ENCODE peak calls at places on chromosomes 4 and X, in ten cellular contexts. One of them, this sample, is unnamed. For H3K9me2, the result is how much of the 10 kb centered on the place peaks cover.

GRCh38 chrX:1468250-1468772 is 15.6 kb upstream of the ASMTL start:
- DNase-seq in HCT116: no peak
- DNase-seq in GM23248: peak
- DNase-seq in OCI-LY7: peak
- DNase-seq in Karpas-422: peak
- DNase-seq in hepatocyte: no peak
- DNase-seq in MM.1S: peak
- DNase-seq in PC-3: peak
- DNase-seq in GM23338: no peak
- DNase-seq in SK-N-SH: no peak
- DNase-seq in this sample: peak

GRCh38 chrX:119871599-119872395 is at the start of the genes NDUFA1 and RNF113A:
- DNase-seq in HCT116: peak
- DNase-seq in GM23248: peak
- DNase-seq in OCI-LY7: peak
- DNase-seq in Karpas-422: peak
- DNase-seq in hepatocyte: peak
- DNase-seq in MM.1S: peak
- DNase-seq in PC-3: peak
- DNase-seq in GM23338: peak
- DNase-seq in SK-N-SH: peak
- DNase-seq in this sample: peak

GRCh38 chrX:139224953-139225665 is 305.4 kb upstream of the F9 start:
- DNase-seq in HCT116: no peak
- DNase-seq in GM23248: no peak
- DNase-seq in OCI-LY7: no peak
- DNase-seq in Karpas-422: no peak
- DNase-seq in hepatocyte: no peak
- DNase-seq in MM.1S: no peak
- DNase-seq in PC-3: no peak
- DNase-seq in GM23338: peak
- DNase-seq in SK-N-SH: no peak
- DNase-seq in this sample: no peak

GRCh38 chr4:94403735-94404134 is 48.0 kb upstream of the PDLIM5 start:
- DNase-seq in HCT116: no peak
- DNase-seq in GM23248: no peak
- DNase-seq in OCI-LY7: no peak
- DNase-seq in Karpas-422: no peak
- DNase-seq in hepatocyte: no peak
- DNase-seq in MM.1S: no peak
- DNase-seq in PC-3: no peak
- DNase-seq in GM23338: no peak
- DNase-seq in SK-N-SH: no peak
- DNase-seq in this sample: no peak

GRCh38 chrX:11309220-11309619 is 16.0 kb downstream of the AMELX start:
- DNase-seq in HCT116: no peak
- DNase-seq in GM23248: peak
- DNase-seq in OCI-LY7: no peak
- DNase-seq in Karpas-422: no peak
- DNase-seq in hepatocyte: no peak
- DNase-seq in MM.1S: no peak
- DNase-seq in PC-3: no peak
- DNase-seq in GM23338: no peak
- DNase-seq in SK-N-SH: no peak
- DNase-seq in this sample: no peak

GRCh38 chr4:75702919-75703411 is 21.4 kb upstream of the USO1 start:
- DNase-seq in HCT116: no peak
- DNase-seq in GM23248: no peak
- DNase-seq in OCI-LY7: no peak
- DNase-seq in Karpas-422: no peak
- DNase-seq in hepatocyte: peak
- DNase-seq in MM.1S: no peak
- DNase-seq in PC-3: no peak
- DNase-seq in GM23338: peak
- DNase-seq in SK-N-SH: peak
- DNase-seq in this sample: no peak

GRCh38 chr4:140426610-140427103 is 791 bp downstream of the CLGN start:
- DNase-seq in HCT116: no peak
- DNase-seq in GM23248: peak
- DNase-seq in OCI-LY7: peak
- DNase-seq in Karpas-422: no peak
- DNase-seq in hepatocyte: peak
- DNase-seq in MM.1S: peak
- DNase-seq in PC-3: peak
- DNase-seq in GM23338: peak
- DNase-seq in SK-N-SH: peak
- DNase-seq in this sample: no peak

GRCh38 chr4:146465628-146466027 is 56.1 kb downstream of the SLC10A7 start:
- DNase-seq in HCT116: no peak
- DNase-seq in GM23248: no peak
- DNase-seq in OCI-LY7: no peak
- DNase-seq in Karpas-422: no peak
- DNase-seq in hepatocyte: no peak
- DNase-seq in MM.1S: no peak
- DNase-seq in PC-3: no peak
- DNase-seq in GM23338: no peak
- DNase-seq in SK-N-SH: no peak
- DNase-seq in this sample: no peak

GRCh38 chr4:145012841-145013240 is 85.2 kb downstream of the ANAPC10 start:
- DNase-seq in HCT116: no peak
- DNase-seq in GM23248: peak
- DNase-seq in OCI-LY7: no peak
- DNase-seq in Karpas-422: no peak
- DNase-seq in hepatocyte: no peak
- DNase-seq in MM.1S: no peak
- DNase-seq in PC-3: peak
- DNase-seq in GM23338: no peak
- DNase-seq in SK-N-SH: no peak
- DNase-seq in this sample: no peak

GRCh38 chr4:3040447-3041191 is 33.7 kb downstream of the HTT-AS start:
- DNase-seq in HCT116: no peak
- DNase-seq in GM23248: no peak
- DNase-seq in OCI-LY7: no peak
- DNase-seq in Karpas-422: no peak
- DNase-seq in hepatocyte: no peak
- DNase-seq in MM.1S: peak
- DNase-seq in PC-3: no peak
- DNase-seq in GM23338: no peak
- DNase-seq in SK-N-SH: no peak
- DNase-seq in this sample: no peak
- H3K4me3 ChIP-seq in HCT116: no peak
- H3K4me3 ChIP-seq in GM23248: peak
- H3K4me3 ChIP-seq in OCI-LY7: peak
- H3K4me3 ChIP-seq in Karpas-422: peak
- H3K4me3 ChIP-seq in hepatocyte: no peak
- H3K4me3 ChIP-seq in MM.1S: peak
- H3K4me3 ChIP-seq in PC-3: peak
- H3K4me3 ChIP-seq in GM23338: no peak
- H3K4me3 ChIP-seq in SK-N-SH: no peak
- H3K4me3 ChIP-seq in this sample: no peak

GRCh38 chr4:6960628-6961027 is 51.0 kb downstream of the TBC1D14 start:
- DNase-seq in HCT116: no peak
- DNase-seq in GM23248: no peak
- DNase-seq in OCI-LY7: no peak
- DNase-seq in Karpas-422: no peak
- DNase-seq in hepatocyte: no peak
- DNase-seq in MM.1S: no peak
- DNase-seq in PC-3: no peak
- DNase-seq in GM23338: no peak
- DNase-seq in SK-N-SH: no peak
- DNase-seq in this sample: no peak

GRCh38 chr4:6961496-6962210 is 52.0 kb downstream of the TBC1D14 start:
- DNase-seq in HCT116: no peak
- DNase-seq in GM23248: no peak
- DNase-seq in OCI-LY7: no peak
- DNase-seq in Karpas-422: no peak
- DNase-seq in hepatocyte: no peak
- DNase-seq in MM.1S: no peak
- DNase-seq in PC-3: no peak
- DNase-seq in GM23338: no peak
- DNase-seq in SK-N-SH: no peak
- DNase-seq in this sample: no peak

GRCh38 chr4:6960154-6960553 is 50.5 kb downstream of the TBC1D14 start:
- DNase-seq in HCT116: no peak
- DNase-seq in GM23248: no peak
- DNase-seq in OCI-LY7: no peak
- DNase-seq in Karpas-422: no peak
- DNase-seq in hepatocyte: no peak
- DNase-seq in MM.1S: no peak
- DNase-seq in PC-3: no peak
- DNase-seq in GM23338: no peak
- DNase-seq in SK-N-SH: no peak
- DNase-seq in this sample: no peak

GRCh38 chr4:6963139-6963611 is 53.5 kb downstream of the TBC1D14 start:
- DNase-seq in HCT116: no peak
- DNase-seq in GM23248: no peak
- DNase-seq in OCI-LY7: peak
- DNase-seq in Karpas-422: no peak
- DNase-seq in hepatocyte: no peak
- DNase-seq in MM.1S: no peak
- DNase-seq in PC-3: no peak
- DNase-seq in GM23338: no peak
- DNase-seq in SK-N-SH: no peak
- DNase-seq in this sample: no peak

GRCh38 chr4:6962211-6963041 is 52.8 kb downstream of the TBC1D14 start:
- DNase-seq in HCT116: no peak
- DNase-seq in GM23248: no peak
- DNase-seq in OCI-LY7: no peak
- DNase-seq in Karpas-422: no peak
- DNase-seq in hepatocyte: no peak
- DNase-seq in MM.1S: no peak
- DNase-seq in PC-3: no peak
- DNase-seq in GM23338: no peak
- DNase-seq in SK-N-SH: no peak
- DNase-seq in this sample: no peak
- H3K9me2 ChIP-seq in HCT116: under half
- H3K9me2 ChIP-seq in GM23248: under half
- H3K9me2 ChIP-seq in OCI-LY7: under half
- H3K9me2 ChIP-seq in Karpas-422: under half
- H3K9me2 ChIP-seq in hepatocyte: under half
- H3K9me2 ChIP-seq in MM.1S: under half
- H3K9me2 ChIP-seq in PC-3: under half
- H3K9me2 ChIP-seq in GM23338: under half
- H3K9me2 ChIP-seq in SK-N-SH: under half
- H3K9me2 ChIP-seq in this sample: under half

DNA sequence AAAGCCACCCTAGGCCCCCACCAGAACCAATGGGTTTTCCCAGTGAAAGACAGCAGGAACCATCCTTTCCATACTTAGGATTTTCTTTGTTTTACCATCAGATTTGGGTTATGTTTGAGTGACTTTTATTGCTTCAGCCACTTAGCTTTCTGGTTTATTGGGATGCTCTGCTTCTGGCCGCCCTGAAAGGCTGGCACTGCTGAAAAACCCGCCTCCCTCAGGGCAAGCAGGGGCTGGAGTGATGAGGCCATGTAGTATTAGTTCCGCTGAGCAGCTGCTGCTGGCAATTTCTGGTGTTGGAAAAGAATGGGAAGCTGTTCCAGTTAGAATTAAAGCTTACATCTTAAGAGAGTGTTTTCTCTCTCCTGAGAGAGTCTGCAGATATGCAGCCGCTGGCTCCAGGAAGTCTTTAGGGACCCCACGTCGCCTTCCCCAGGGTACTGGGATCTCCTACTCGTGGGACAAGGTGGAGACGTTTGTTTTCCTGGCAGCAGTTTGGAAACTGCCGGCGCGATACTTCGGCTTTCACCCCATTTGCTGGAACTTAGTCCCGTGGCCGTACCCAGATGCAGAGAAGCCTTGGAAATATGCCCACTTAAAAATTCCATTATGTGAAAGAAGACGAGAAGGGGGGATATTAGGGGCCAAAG is 72.4 kb downstream of the TMEM131L start:
- DNase-seq in HCT116: no peak
- DNase-seq in GM23248: peak
- DNase-seq in OCI-LY7: no peak
- DNase-seq in Karpas-422: no peak
- DNase-seq in hepatocyte: peak
- DNase-seq in MM.1S: no peak
- DNase-seq in PC-3: no peak
- DNase-seq in GM23338: no peak
- DNase-seq in SK-N-SH: peak
- DNase-seq in this sample: no peak
- H3K4me3 ChIP-seq in HCT116: no peak
- H3K4me3 ChIP-seq in GM23248: peak
- H3K4me3 ChIP-seq in OCI-LY7: no peak
- H3K4me3 ChIP-seq in Karpas-422: no peak
- H3K4me3 ChIP-seq in hepatocyte: no peak
- H3K4me3 ChIP-seq in MM.1S: no peak
- H3K4me3 ChIP-seq in PC-3: no peak
- H3K4me3 ChIP-seq in GM23338: no peak
- H3K4me3 ChIP-seq in SK-N-SH: peak
- H3K4me3 ChIP-seq in this sample: no peak

GRCh38 chr4:40682298-40683101 is 52.8 kb upstream of the RBM47 start:
- DNase-seq in HCT116: no peak
- DNase-seq in GM23248: no peak
- DNase-seq in OCI-LY7: no peak
- DNase-seq in Karpas-422: no peak
- DNase-seq in hepatocyte: no peak
- DNase-seq in MM.1S: no peak
- DNase-seq in PC-3: no peak
- DNase-seq in GM23338: no peak
- DNase-seq in SK-N-SH: no peak
- DNase-seq in this sample: no peak

GRCh38 chr4:40685300-40685699 is 55.6 kb upstream of the RBM47 start:
- DNase-seq in HCT116: no peak
- DNase-seq in GM23248: peak
- DNase-seq in OCI-LY7: no peak
- DNase-seq in Karpas-422: no peak
- DNase-seq in hepatocyte: no peak
- DNase-seq in MM.1S: no peak
- DNase-seq in PC-3: peak
- DNase-seq in GM23338: no peak
- DNase-seq in SK-N-SH: no peak
- DNase-seq in this sample: peak

GRCh38 chr4:40681600-40682297 is 52.1 kb upstream of the RBM47 start:
- DNase-seq in HCT116: no peak
- DNase-seq in GM23248: no peak
- DNase-seq in OCI-LY7: no peak
- DNase-seq in Karpas-422: no peak
- DNase-seq in hepatocyte: no peak
- DNase-seq in MM.1S: no peak
- DNase-seq in PC-3: no peak
- DNase-seq in GM23338: no peak
- DNase-seq in SK-N-SH: no peak
- DNase-seq in this sample: no peak

GRCh38 chr4:40686081-40686913 is 56.6 kb upstream of the RBM47 start:
- DNase-seq in HCT116: no peak
- DNase-seq in GM23248: no peak
- DNase-seq in OCI-LY7: no peak
- DNase-seq in Karpas-422: no peak
- DNase-seq in hepatocyte: no peak
- DNase-seq in MM.1S: no peak
- DNase-seq in PC-3: no peak
- DNase-seq in GM23338: no peak
- DNase-seq in SK-N-SH: no peak
- DNase-seq in this sample: no peak

GRCh38 chr4:40684404-40684803 is 54.7 kb upstream of the RBM47 start:
- DNase-seq in HCT116: no peak
- DNase-seq in GM23248: no peak
- DNase-seq in OCI-LY7: no peak
- DNase-seq in Karpas-422: no peak
- DNase-seq in hepatocyte: no peak
- DNase-seq in MM.1S: no peak
- DNase-seq in PC-3: no peak
- DNase-seq in GM23338: no peak
- DNase-seq in SK-N-SH: no peak
- DNase-seq in this sample: no peak
- H3K9me2 ChIP-seq in HCT116: under half
- H3K9me2 ChIP-seq in GM23248: under half
- H3K9me2 ChIP-seq in OCI-LY7: under half
- H3K9me2 ChIP-seq in Karpas-422: under half
- H3K9me2 ChIP-seq in hepatocyte: under half
- H3K9me2 ChIP-seq in MM.1S: under half
- H3K9me2 ChIP-seq in PC-3: under half
- H3K9me2 ChIP-seq in GM23338: under half
- H3K9me2 ChIP-seq in SK-N-SH: under half
- H3K9me2 ChIP-seq in this sample: under half

This sample was measured in PC-9.